ENCODE peak calls at places on chromosomes 5 and 9, in ten cellular contexts. S is RPMI8226, N is uterus, R is HS-5, J is Kasumi-1, V is ecto neural progenitor cell, U is NCI-H774, K is AML-193, Y is HT-29, D is neural crest cell. F is an unnamed sample.

GRCh38 chr9:124180557-124180956 is 77.2 kb upstream of the NEK6 start:
- DNase-seq in S (peak; percentile 52), N (no peak), R (no peak), J (no peak), V (no peak), U (peak; percentile 43), K (no peak), Y (no peak), D (no peak), F (peak; percentile 40)

GRCh38 chr5:159331099-159331973 is 1.0 kb upstream of the IL12B start:
- DNase-seq in S (peak; percentile 63), N (peak; percentile 57), R (no peak), J (peak; percentile 16), V (peak; percentile 86), U (peak; percentile 16), K (no peak), Y (peak; percentile 39), D (peak; percentile 69), F (peak; percentile 87)

GRCh38 chr5:111680737-111681413 is 76.1 kb downstream of the NREP start:
- DNase-seq in S (no peak), N (peak; percentile 67), R (peak; percentile 86), J (peak; percentile 8), V (no peak), U (peak; percentile 50), K (no peak), Y (peak; percentile 62), D (no peak), F (no peak)

GRCh38 chr5:11905209-11905608 is 963 bp upstream of the CTNND2 start:
- DNase-seq in S (peak; percentile 31), N (no peak), R (no peak), J (no peak), V (peak; percentile 50), U (no peak), K (no peak), Y (no peak), D (no peak), F (no peak)

GRCh38 chr5:143001764-143002351 is 231.7 kb downstream of the ARHGAP26 start:
- DNase-seq in S (no peak), N (no peak), R (peak; percentile 36), J (peak; percentile 61), V (no peak), U (no peak), K (no peak), Y (no peak), D (no peak), F (no peak)

GRCh38 chr5:178372091-178372695 is 139.6 kb upstream of the PHYKPL start:
- DNase-seq in S (no peak), N (peak; percentile 21), R (no peak), J (no peak), V (no peak), U (no peak), K (no peak), Y (no peak), D (no peak), F (no peak)

GRCh38 chr5:123142206-123142915 is 53.3 kb downstream of the PRDM6 start:
- DNase-seq in S (no peak), N (no peak), R (no peak), J (no peak), V (no peak), U (no peak), K (no peak), Y (no peak), D (no peak), F (no peak)

GRCh38 chr5:163727028-163727427 is 221.6 kb downstream of the MAT2B start:
- DNase-seq in S (peak; percentile 23), N (no peak), R (no peak), J (peak; percentile 22), V (no peak), U (no peak), K (peak; percentile 49), Y (no peak), D (no peak), F (no peak)

GRCh38 chr5:145943674-145944121 is 7.3 kb downstream of the SH3RF2 start:
- DNase-seq in S (peak; percentile 97), N (no peak), R (no peak), J (no peak), V (no peak), U (no peak), K (peak; percentile 9), Y (peak; percentile 70), D (no peak), F (no peak)

GRCh38 chr9:98929866-98930265 is 13.8 kb upstream of the COL15A1 start:
- DNase-seq in S (no peak), N (no peak), R (no peak), J (no peak), V (no peak), U (no peak), K (no peak), Y (no peak), D (no peak), F (no peak)

GRCh38 chr5:61758711-61759110 is 426.7 kb downstream of the ZSWIM6 start:
- DNase-seq in S (no peak), N (no peak), R (no peak), J (no peak), V (no peak), U (no peak), K (no peak), Y (no peak), D (no peak), F (no peak)

GRCh38 chr9:115118471-115119156 is 657 bp upstream of the TNC start:
- DNase-seq in S (no peak), N (peak; percentile 73), R (peak; percentile 86), J (no peak), V (peak; percentile 88), U (peak; percentile 32), K (no peak), Y (peak; percentile 68), D (peak; percentile 4), F (no peak)

GRCh38 chr5:90133941-90134340 is 275.6 kb downstream of the CETN3 start:
- DNase-seq in S (no peak), N (no peak), R (no peak), J (no peak), V (no peak), U (no peak), K (no peak), Y (no peak), D (no peak), F (no peak)

GRCh38 chr9:83066771-83067170 is 3.8 kb upstream of the RASEF start:
- DNase-seq in S (no peak), N (no peak), R (peak; percentile 86), J (no peak), V (no peak), U (no peak), K (no peak), Y (no peak), D (no peak), F (no peak)

GRCh38 chr9:134182554-134183219 is 18.3 kb upstream of the RNU6ATAC start:
- DNase-seq in S (no peak), N (no peak), R (no peak), J (no peak), V (no peak), U (no peak), K (no peak), Y (no peak), D (no peak), F (no peak)

GRCh38 chr9:90300901-90301688 is 341.5 kb downstream of the DIRAS2 start:
- DNase-seq in S (no peak), N (peak; percentile 18), R (peak; percentile 81), J (no peak), V (no peak), U (peak; percentile 25), K (no peak), Y (peak; percentile 41), D (no peak), F (no peak)

GRCh38 chr5:148915224-148915803 is 88.9 kb downstream of the ADRB2 start:
- DNase-seq in S (peak; percentile 14), N (no peak), R (no peak), J (no peak), V (no peak), U (no peak), K (no peak), Y (no peak), D (no peak), F (no peak)

GRCh38 chr9:127771570-127772189 is 6.8 kb downstream of the SH2D3C start:
- DNase-seq in S (no peak), N (no peak), R (no peak), J (no peak), V (no peak), U (no peak), K (no peak), Y (no peak), D (no peak), F (no peak)

GRCh38 chr5:173697931-173698579 is 81.6 kb upstream of the BOD1 start:
- DNase-seq in S (no peak), N (no peak), R (no peak), J (no peak), V (no peak), U (no peak), K (no peak), Y (no peak), D (no peak), F (no peak)

GRCh38 chr5:122702524-122702875 is 72.4 kb upstream of the SNX2 start:
- DNase-seq in S (no peak), N (no peak), R (no peak), J (no peak), V (no peak), U (no peak), K (no peak), Y (no peak), D (no peak), F (no peak)

F was measured in D341Med.